ENCODE peak calls at places on chromosome 14, in six cellular contexts. O is activated T-cell treated with anti-CD3 and anti-CD28 coated beads for 1 hour; U is stimulated activated CD4-positive, alpha-beta T cell treated with anti-CD3 and anti-CD28 coated beads, Interleukin-1b, Interleukin-23, amount 100 ng/mL, for 24 hours; N is activated CD4-positive, alpha-beta T cell treated with anti-CD3 and anti-CD28 coated beads, Interleukin-2, amount 50 U/mL, for 1 hour; L is midbrain; T is tibial artery. F is an unnamed sample.

GRCh38 chr14:61322799-61323290 is 1.5 kb downstream of the PRKCH start:
- DNase-seq in O (no peak), U (peak; percentile 38), N (peak; percentile 55), L (no peak), T (no peak), F (no peak)

GRCh38 chr14:102949062-102949800 is 26.8 kb downstream of the AMN start:
- DNase-seq in O (no peak), U (peak; percentile 10), N (peak; percentile 19), L (no peak), T (no peak), F (no peak)

GRCh38 chr14:100416921-100417451 is 93.8 kb downstream of the SLC25A47 start:
- DNase-seq in O (no peak), U (no peak), N (no peak), L (no peak), T (no peak), F (no peak)

GRCh38 chr14:102557434-102558226 is 34.8 kb upstream of the RCOR1 start:
- DNase-seq in O (no peak), U (no peak), N (no peak), L (no peak), T (no peak), F (no peak)

GRCh38 chr14:22646570-22647254 is 2.6 kb upstream of the OR6J1 start:
- DNase-seq in O (no peak), U (no peak), N (no peak), L (no peak), T (no peak), F (no peak)

GRCh38 chr14:96408608-96409007 is 16.7 kb downstream of the AK7 start:
- DNase-seq in O (no peak), U (no peak), N (no peak), L (no peak), T (no peak), F (no peak)

GRCh38 chr14:98924046-98924445 is 348.0 kb downstream of the BCL11B start:
- DNase-seq in O (no peak), U (no peak), N (no peak), L (no peak), T (peak; percentile 37), F (peak; percentile 15)

GRCh38 chr14:69963966-69964365 is 84.8 kb downstream of the SMOC1 start:
- DNase-seq in O (no peak), U (no peak), N (no peak), L (peak; percentile 90), T (no peak), F (no peak)

GRCh38 chr14:34235635-34236300 is 226.3 kb downstream of the SPTSSA start:
- DNase-seq in O (no peak), U (no peak), N (no peak), L (no peak), T (no peak), F (no peak)

GRCh38 chr14:96080571-96080970 is 41.4 kb downstream of the C14orf132 start:
- DNase-seq in O (no peak), U (no peak), N (no peak), L (no peak), T (no peak), F (peak; percentile 20)

GRCh38 chr14:55180434-55180833 is 11.0 kb downstream of the DLGAP5 start:
- DNase-seq in O (no peak), U (no peak), N (no peak), L (no peak), T (no peak), F (no peak)

GRCh38 chr14:94831085-94831484 is 61.2 kb upstream of the GSC start:
- DNase-seq in O (no peak), U (no peak), N (no peak), L (no peak), T (no peak), F (no peak)

GRCh38 chr14:100298551-100299237 is 7.5 kb downstream of the SLC25A29 start:
- DNase-seq in O (no peak), U (no peak), N (no peak), L (no peak), T (peak; percentile 63), F (peak; percentile 72)

GRCh38 chr14:61178226-61179060 is 102.7 kb downstream of the TMEM30B start:
- DNase-seq in O (no peak), U (peak; percentile 62), N (no peak), L (no peak), T (peak; percentile 76), F (no peak)

GRCh38 chr14:55802986-55803431 is 223.0 kb downstream of the KTN1 start:
- DNase-seq in O (no peak), U (no peak), N (no peak), L (no peak), T (no peak), F (no peak)

GRCh38 chr14:100665518-100666032 is 61.1 kb upstream of the DLK1 start:
- DNase-seq in O (no peak), U (no peak), N (no peak), L (no peak), T (no peak), F (no peak)